ENCODE peak calls at places on chromosomes 12 and 14, in four cellular contexts. B is breast epithelium, C is psoas muscle, G is HL-60. K is an unnamed sample.

GRCh38 chr14:66600416-66600815 is 92.5 kb downstream of the GPHN start:
- DNase-seq in B (no peak), C (no peak), G (no peak), K (no peak)

GRCh38 chr12:125871811-125872594 is 806.8 kb downstream of the AACS start:
- DNase-seq in B (no peak), C (no peak), G (no peak), K (no peak)

GRCh38 chr12:64655141-64655540 is 44.8 kb downstream of the RASSF3 start:
- DNase-seq in B (no peak), C (no peak), G (no peak), K (no peak)

GRCh38 chr14:95141684-95142083 is 15.6 kb downstream of the DICER1 start:
- DNase-seq in B (no peak), C (no peak), G (no peak), K (no peak)

GRCh38 chr12:76495556-76495955 is 64.0 kb downstream of the OSBPL8 start:
- DNase-seq in B (no peak), C (no peak), G (no peak), K (no peak)

GRCh38 chr14:56760164-56760914 is 49.9 kb downstream of the OTX2 start:
- DNase-seq in B (no peak), C (no peak), G (no peak), K (no peak)

GRCh38 chr12:113439606-113440030 is 17.4 kb downstream of the SDSL start:
- DNase-seq in B (no peak), C (no peak), G (no peak), K (no peak)

GRCh38 chr12:15522574-15523187 is 200.4 kb downstream of the PTPRO start:
- DNase-seq in B (no peak), C (no peak), G (no peak), K (no peak)

GRCh38 chr14:21069388-21070082 is 569 bp upstream of the ARHGEF40 start:
- DNase-seq in B (peak; percentile 59), C (peak; percentile 47), G (no peak), K (peak; percentile 78)
- H3K27ac ChIP-seq in B (peak overlapping the region; percentile 91), C (peak overlapping the region; percentile 84), G (no peak overlapping the region), K (peak overlapping the region; percentile 90)

DNA sequence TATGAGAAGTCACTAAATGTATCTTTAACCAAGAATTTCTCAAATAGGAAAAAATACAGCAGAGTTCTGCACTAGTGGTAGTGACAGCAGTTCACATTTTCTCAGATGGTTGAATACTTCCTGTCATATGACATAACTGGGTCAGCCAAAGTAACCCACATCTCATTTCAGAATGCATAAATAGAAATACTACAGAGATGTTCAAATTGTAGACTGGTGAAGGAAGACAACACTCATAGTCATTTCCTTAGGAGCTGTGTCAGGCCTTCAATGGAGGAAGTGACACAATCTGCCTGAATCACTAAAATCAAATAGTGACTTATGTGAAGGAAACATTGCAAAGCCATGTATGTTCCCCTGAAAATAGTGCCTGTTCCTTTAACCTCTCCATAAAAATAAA is 32.4 kb downstream of the FERMT2 start:
- DNase-seq in B (no peak), C (no peak), G (peak; percentile 5), K (no peak)
- H3K27ac ChIP-seq in B (no peak overlapping the region), C (peak overlapping the region; percentile 82), G (no peak overlapping the region), K (peak overlapping the region; percentile 53)

GRCh38 chr12:4030938-4031702 is 157.9 kb upstream of the PARP11 start:
- DNase-seq in B (peak; percentile 92), C (peak; percentile 91), G (peak; percentile 38), K (peak; percentile 92)
- H3K27ac ChIP-seq in B (peak overlapping the region; percentile 90), C (peak overlapping the region; percentile 71), G (no peak overlapping the region), K (peak overlapping the region; percentile 75)

GRCh38 chr12:62817556-62818271 is 117.2 kb downstream of the PPM1H start:
- DNase-seq in B (no peak), C (no peak), G (no peak), K (no peak)
- H3K27ac ChIP-seq in B (no peak overlapping the region), C (no peak overlapping the region), G (no peak overlapping the region), K (no peak overlapping the region)

DNA sequence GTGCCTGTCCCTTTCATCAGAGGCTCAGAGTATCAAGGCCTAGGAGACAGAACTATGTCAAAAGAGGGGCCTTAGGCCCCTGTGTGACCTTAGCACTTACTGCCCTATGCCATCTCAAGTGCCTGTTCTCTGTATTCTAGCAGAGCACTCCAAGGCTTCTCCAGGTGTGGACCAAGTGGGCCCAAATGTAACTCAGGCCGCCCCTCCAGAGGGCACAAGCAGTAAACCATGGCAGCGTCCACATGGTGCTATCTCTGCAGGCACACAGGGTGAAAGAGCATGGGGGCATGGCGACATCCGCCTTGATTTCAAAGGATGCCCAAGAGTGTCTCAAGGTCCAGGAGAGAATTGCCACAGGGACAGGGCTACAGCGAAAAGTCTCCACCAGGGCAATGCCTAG is 628.7 kb downstream of the RPS29 start:
- DNase-seq in B (no peak), C (no peak), G (no peak), K (no peak)
- H3K27ac ChIP-seq in B (no peak overlapping the region), C (no peak overlapping the region), G (no peak overlapping the region), K (no peak overlapping the region)

DNA sequence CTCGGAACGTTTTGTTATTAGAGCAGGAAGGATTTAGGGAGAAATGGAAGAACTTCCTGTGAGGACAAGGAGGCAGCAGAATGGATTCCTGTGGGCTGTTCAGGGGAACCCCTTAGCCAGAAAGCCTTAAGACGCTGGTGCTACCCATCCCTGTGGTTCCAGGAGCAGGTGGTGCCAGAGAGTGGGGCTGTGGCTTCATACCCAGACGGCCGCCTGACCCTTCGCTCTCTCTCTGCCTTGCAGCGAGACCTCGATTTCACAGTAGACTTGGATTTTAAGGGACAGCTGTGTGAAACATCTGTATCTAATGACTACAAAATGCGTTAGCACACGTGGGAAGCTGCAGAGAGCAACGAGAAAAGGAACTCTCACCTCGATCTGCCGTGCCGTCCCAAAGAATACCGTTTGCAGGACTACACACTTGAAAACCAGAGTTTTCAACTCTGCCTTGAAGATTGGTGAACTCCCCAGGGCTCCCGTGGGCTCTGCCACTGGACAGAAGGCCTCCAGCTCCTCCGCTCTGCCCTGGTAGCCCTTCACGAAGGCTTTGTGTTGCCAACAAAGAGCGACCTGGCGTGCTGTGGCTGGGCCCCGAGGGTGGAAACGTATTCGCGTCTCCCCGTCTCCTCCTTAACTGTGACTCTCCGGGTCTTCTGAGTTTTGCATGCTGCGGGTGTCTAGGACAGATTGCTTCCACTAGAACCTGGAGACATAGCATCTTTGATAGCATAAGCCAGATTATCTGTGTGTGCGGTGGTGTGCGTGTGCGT is 102.0 kb downstream of the PRMT8 start:
- DNase-seq in B (no peak), C (no peak), G (no peak), K (no peak)
- H3K27ac ChIP-seq in B (no peak overlapping the region), C (no peak overlapping the region), G (no peak overlapping the region), K (no peak overlapping the region)

GRCh38 chr14:51879170-51879569 is 18.8 kb downstream of the GNG2 start:
- DNase-seq in B (no peak), C (no peak), G (no peak), K (no peak)
- H3K27ac ChIP-seq in B (no peak overlapping the region), C (no peak overlapping the region), G (no peak overlapping the region), K (no peak overlapping the region)

GRCh38 chr12:62379723-62380045 is 86.9 kb upstream of the MON2 start:
- DNase-seq in B (no peak), C (no peak), G (no peak), K (no peak)
- H3K27ac ChIP-seq in B (no peak overlapping the region), C (no peak overlapping the region), G (no peak overlapping the region), K (no peak overlapping the region)

DNA sequence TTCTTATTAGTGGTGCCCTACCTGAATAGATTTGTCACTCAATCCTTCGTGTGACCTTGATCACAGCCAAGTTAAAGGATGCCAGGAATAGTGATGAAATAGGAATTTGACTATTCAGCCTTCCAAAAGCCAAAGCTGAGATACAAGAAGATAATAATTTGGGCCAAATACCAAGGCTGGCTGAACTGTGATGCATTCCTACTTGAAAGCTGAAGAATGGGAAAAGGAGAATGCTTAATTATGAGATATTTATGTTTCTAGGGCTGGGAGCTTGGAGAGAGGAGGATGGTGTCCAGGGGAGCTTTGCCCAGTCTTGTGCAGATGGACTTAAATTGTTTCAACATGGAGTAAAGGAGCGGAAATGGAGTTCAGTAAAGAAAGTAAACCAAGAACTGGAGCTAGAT is 5.2 kb downstream of the RNASE7 start:
- DNase-seq in B (no peak), C (no peak), G (no peak), K (no peak)
- H3K27ac ChIP-seq in B (peak overlapping the region; percentile 64), C (peak overlapping the region; percentile 70), G (no peak overlapping the region), K (no peak overlapping the region)

GRCh38 chr14:30299915-30300314 is 259.0 kb upstream of the G2E3 start:
- DNase-seq in B (no peak), C (no peak), G (no peak), K (no peak)
- H3K27ac ChIP-seq in B (no peak overlapping the region), C (no peak overlapping the region), G (no peak overlapping the region), K (no peak overlapping the region)

K was measured in suprapubic skin.